ENCODE peak calls at places on chromosomes 3 and 15, in four cellular contexts. B, E, D and C are unnamed samples.

GRCh38 chr3:181564222-181564621 is 147.5 kb upstream of the SOX2 start:
- DNase-seq in D (no peak), E (no peak), B (no peak), C (no peak)

GRCh38 chr3:142447308-142447851 is 457 bp downstream of the XRN1 start:
- DNase-seq in D (no peak), B (peak), E (peak), C (peak)

GRCh38 chr3:122681294-122682015 is 816 bp downstream of the PARP14 start:
- DNase-seq in D (no peak), E (no peak), B (no peak), C (peak)

GRCh38 chr3:47578691-47579632 is at the start of gene CSPG5:
- DNase-seq in E (peak), B (peak), D (no peak), C (peak)

GRCh38 chr15:90437516-90437915 is 49.5 kb downstream of the IQGAP1 start:
- DNase-seq in E (no peak), B (no peak), D (no peak), C (no peak)

GRCh38 chr15:48334260-48334659 is 3.0 kb downstream of the DUT start:
- DNase-seq in B (no peak), E (no peak), D (no peak), C (no peak)

GRCh38 chr15:91555307-91555706 is 298.2 kb upstream of the SLCO3A1 start:
- DNase-seq in B (no peak), D (no peak), E (no peak), C (no peak)

GRCh38 chr15:67828969-67829646 is 3.8 kb downstream of the SKOR1 start:
- DNase-seq in B (no peak), E (no peak), D (no peak), C (no peak)

GRCh38 chr3:185989511-185989910 is 51.7 kb upstream of the TRA2B start:
- DNase-seq in B (no peak), D (no peak), E (no peak), C (no peak)

GRCh38 chr3:146115619-146116018 is 45.4 kb downstream of the PLOD2 start:
- DNase-seq in B (no peak), D (no peak), E (no peak), C (no peak)

GRCh38 chr3:183098538-183099025 is 714 bp downstream of the MCCC1 start:
- DNase-seq in B (no peak), E (peak), D (no peak), C (peak)

GRCh38 chr3:186053954-186054353 is 54.9 kb downstream of the ETV5 start:
- DNase-seq in E (no peak), B (no peak), D (no peak), C (no peak)

GRCh38 chr3:179788996-179789395 is 136.2 kb downstream of the USP13 start:
- DNase-seq in E (no peak), D (no peak), B (no peak), C (no peak)

DNA sequence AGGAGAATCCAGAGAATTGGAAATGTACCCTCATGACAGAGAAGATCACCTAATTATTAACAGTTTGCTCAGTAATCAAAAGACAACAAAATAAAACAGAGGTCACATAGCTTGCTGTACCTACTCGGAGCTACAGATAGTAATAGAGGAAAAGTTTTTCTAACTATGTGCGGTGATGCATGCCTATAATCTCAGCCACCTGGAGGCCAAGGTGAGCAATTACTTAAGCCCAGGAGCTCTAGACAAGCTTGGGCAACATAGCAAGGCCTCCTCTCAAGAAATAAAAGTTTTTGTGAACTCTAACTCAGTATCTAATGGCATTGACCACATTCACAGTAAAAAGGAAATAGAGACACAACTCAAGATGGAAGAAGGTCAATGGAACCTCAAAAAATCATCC is 243.6 kb downstream of the ATP8B4 start:
- DNase-seq in B (no peak), D (no peak), E (no peak), C (no peak)
- TF ChIP-seq CTCF in B (peak), D (peak), E (no peak), C (no peak)

GRCh38 chr15:25439456-25439836 is 622 bp upstream of the UBE3A start:
- DNase-seq in E (peak), D (no peak), B (no peak), C (peak)

GRCh38 chr15:25436707-25437106 is 2.1 kb downstream of the UBE3A start:
- DNase-seq in E (no peak), B (no peak), D (no peak), C (no peak)

GRCh38 chr15:25437751-25438600 is 848 bp downstream of the UBE3A start:
- DNase-seq in E (peak), B (peak), D (no peak), C (peak)

GRCh38 chr15:25441111-25441510 is 2.3 kb upstream of the UBE3A start:
- DNase-seq in B (no peak), D (no peak), E (no peak), C (no peak)

DNA sequence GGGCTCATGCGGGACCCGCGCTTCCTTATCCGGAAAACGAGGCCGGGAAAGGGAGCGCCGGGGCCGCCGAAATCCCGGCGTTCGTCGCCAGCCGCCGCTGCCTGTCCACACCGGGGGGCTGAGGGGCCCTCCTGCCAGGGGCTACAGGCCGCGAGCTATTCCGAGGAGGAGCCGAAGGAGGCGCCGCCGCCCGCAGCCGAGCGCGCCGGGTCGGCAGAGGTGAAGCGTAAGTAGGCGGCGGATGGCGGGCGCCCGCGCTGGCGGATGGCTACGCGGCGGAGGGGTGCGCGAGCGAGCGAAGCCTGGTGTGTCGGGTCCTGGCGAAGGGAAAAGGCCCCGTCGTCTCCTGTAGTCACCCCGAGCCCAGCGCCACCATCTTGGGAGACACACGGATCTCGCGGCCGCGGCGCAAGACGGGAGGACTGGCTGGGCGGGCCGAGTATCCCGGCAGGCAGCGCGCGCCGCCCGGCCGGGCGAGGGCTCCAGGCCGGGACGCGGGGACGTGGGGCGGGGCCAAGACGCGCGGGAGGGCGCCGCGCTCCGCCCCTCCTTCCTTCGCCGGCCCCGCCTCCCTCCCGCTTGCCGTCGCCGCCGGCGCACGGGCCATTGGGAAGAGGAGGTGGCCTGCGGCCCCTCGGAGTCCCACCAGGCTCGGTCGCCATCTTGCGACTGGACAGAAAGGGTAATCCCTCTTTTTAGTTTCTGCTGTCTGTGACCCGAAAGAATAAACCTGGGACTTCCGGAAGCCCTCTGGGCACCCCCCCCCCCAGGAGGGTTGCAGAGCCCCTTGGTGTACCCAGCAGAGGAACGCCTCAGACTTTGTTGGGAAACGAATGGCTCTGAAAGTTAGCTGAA is at the start of gene UBE3A:
- DNase-seq in D (peak), B (peak), E (peak), C (peak)
- TF ChIP-seq CTCF in D (peak), B (no peak), E (peak), C (peak)

GRCh38 chr3:11616551-11616950 is 27.2 kb downstream of the VGLL4 start:
- DNase-seq in E (no peak), B (no peak), D (no peak), C (no peak)
- TF ChIP-seq CTCF in E (no peak), B (no peak), D (no peak), C (no peak)

GRCh38 chr3:21017115-21017852 is 733.7 kb downstream of the ZNF385D start:
- DNase-seq in E (no peak), B (no peak), D (no peak), C (no peak)
- TF ChIP-seq CTCF in E (no peak), B (peak), D (peak), C (peak)

DNA sequence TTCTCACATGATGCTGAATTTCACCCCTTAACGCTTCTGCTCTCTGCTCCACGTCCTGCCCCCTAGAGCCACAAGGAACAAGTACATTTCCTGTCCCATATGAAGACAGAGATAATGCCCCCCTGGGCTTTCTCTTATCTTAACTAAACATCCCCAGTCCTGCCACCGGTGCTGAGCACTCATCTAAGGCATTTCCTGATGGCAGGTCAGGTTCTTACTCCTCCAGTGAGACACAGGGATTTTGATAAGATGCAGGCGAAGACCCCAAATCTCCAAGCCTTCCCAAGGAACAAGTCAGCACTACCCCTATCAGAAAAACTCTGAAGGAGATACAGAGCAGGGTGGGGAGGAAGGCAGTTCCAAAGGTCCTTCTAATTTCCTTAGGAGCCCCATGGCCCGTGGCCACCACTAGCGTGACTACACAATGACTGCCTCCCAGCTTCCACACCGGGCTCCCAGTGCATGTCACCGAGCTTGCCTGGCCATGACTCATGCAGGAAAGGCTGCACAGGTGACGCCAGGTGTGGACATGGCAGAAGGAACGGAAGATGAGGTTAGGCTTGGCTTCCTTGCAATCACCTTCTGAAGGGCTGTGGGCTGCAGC is 152.9 kb downstream of the XXYLT1 start:
- DNase-seq in D (no peak), E (no peak), B (no peak), C (no peak)
- TF ChIP-seq CTCF in D (no peak), E (no peak), B (peak), C (peak)

GRCh38 chr15:25709437-25710159 is 153.5 kb downstream of the ATP10A start:
- DNase-seq in B (no peak), E (no peak), D (no peak), C (no peak)

GRCh38 chr15:25711164-25711563 is 152.0 kb downstream of the ATP10A start:
- DNase-seq in B (no peak), D (no peak), E (no peak), C (no peak)

GRCh38 chr15:25711691-25712090 is 151.4 kb downstream of the ATP10A start:
- DNase-seq in E (no peak), B (no peak), D (no peak), C (no peak)

GRCh38 chr15:25708391-25708790 is 154.7 kb downstream of the ATP10A start:
- DNase-seq in E (no peak), D (no peak), B (no peak), C (no peak)

GRCh38 chr15:25710184-25710583 is 152.9 kb downstream of the ATP10A start:
- DNase-seq in B (peak), D (no peak), E (peak), C (peak)
- TF ChIP-seq CTCF in B (peak), D (peak), E (peak), C (peak)

DNA sequence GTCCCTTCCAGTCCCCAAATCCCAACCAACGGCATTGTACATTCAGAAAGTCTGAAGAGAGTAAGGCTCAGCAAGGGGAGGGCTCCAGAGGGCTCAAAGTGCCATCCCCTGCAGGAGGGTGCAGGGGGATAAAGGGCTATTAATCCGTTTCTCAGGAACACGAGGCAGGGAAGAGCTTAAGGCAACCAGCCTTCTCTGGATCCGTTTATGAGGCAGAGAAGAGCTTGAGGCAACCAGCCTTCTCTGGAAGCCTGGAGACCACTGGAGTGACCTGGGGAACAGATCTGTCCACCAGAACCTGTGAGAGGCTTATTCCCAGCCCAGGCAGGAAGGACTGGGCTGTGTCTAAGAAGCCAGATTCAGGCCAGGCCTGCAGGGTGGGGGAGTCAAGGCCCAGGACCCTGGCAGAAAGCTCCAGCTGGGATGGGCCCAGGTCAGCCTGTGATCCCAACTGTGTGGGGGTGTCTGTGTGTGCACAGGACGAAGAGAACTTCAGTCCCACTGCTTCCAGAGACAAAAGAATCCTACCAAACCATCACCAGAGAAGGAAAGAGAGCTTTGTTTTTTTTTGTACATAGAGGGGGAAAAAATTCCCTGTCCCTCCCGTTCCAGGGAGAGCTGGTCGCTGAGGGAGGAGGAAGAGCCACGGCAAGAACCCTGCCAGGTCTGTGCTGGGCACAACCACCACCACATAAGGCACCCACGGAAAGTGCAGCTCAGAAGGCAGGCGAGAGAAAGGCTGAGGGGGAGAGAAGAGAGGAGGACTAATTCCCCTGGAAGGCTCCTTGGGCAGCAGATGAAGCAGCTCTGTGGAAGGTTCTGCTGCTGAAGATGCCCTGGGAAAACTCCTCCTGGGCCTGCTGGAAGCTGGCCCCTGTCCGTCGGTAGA is 1.6 kb upstream of the ULK3 start:
- DNase-seq in E (no peak), B (no peak), D (no peak), C (no peak)
- TF ChIP-seq CTCF in E (no peak), B (no peak), D (no peak), C (no peak)